ENCODE peak calls at places on chromosomes 16 and 17, in seven cellular contexts. A, R, Q, D, W, U and H are unnamed samples.

GRCh38 chr17:7313028-7313889 is 1.9 kb downstream of the GPS2 start:
- DNase-seq in A (no peak), R (no peak), Q (no peak), D (peak), W (no peak), U (peak), H (no peak)

GRCh38 chr17:65588194-65588808 is 26.9 kb upstream of the AXIN2 start:
- DNase-seq in A (peak), R (no peak), Q (peak), D (no peak), W (no peak), U (no peak), H (no peak)

GRCh38 chr16:27317320-27317719 is 3.5 kb downstream of the IL4R start:
- DNase-seq in A (no peak), R (peak), Q (no peak), D (no peak), W (no peak), U (no peak), H (no peak)

GRCh38 chr16:15606521-15607220 is 36.3 kb downstream of the MARF1 start:
- DNase-seq in A (no peak), R (no peak), Q (no peak), D (no peak), W (no peak), U (no peak), H (no peak)

GRCh38 chr16:88631384-88631783 is 7.0 kb upstream of the IL17C start:
- DNase-seq in A (no peak), R (no peak), Q (peak), D (no peak), W (no peak), U (no peak), H (no peak)

GRCh38 chr17:63621229-63621683 is 961 bp upstream of the MAP3K3 start:
- DNase-seq in A (no peak), R (no peak), Q (no peak), D (no peak), W (no peak), U (no peak), H (no peak)

GRCh38 chr17:69651921-69652320 is 237.4 kb downstream of the MAP2K6 start:
- DNase-seq in A (no peak), R (no peak), Q (no peak), D (no peak), W (no peak), U (peak), H (no peak)

GRCh38 chr16:22123759-22124490 is 31.6 kb downstream of the VWA3A start:
- DNase-seq in A (no peak), R (no peak), Q (no peak), D (no peak), W (no peak), U (no peak), H (no peak)

GRCh38 chr17:39001703-39002637 is 34.8 kb upstream of the FBXO47 start:
- DNase-seq in A (no peak), R (no peak), Q (peak), D (peak), W (no peak), U (peak), H (peak)

GRCh38 chr16:31880322-31880979 is 6.8 kb downstream of the ZNF267 start:
- DNase-seq in A (no peak), R (peak), Q (no peak), D (peak), W (peak), U (peak), H (peak)

GRCh38 chr16:17780181-17780580 is 309.4 kb upstream of the XYLT1 start:
- DNase-seq in A (no peak), R (no peak), Q (no peak), D (peak), W (no peak), U (no peak), H (no peak)

GRCh38 chr17:4161560-4162221 is 18.7 kb downstream of the CYB5D2 start:
- DNase-seq in A (no peak), R (no peak), Q (no peak), D (no peak), W (no peak), U (peak), H (peak)

GRCh38 chr16:71727545-71728324 is 3.2 kb upstream of the PHLPP2 start:
- DNase-seq in A (no peak), R (no peak), Q (no peak), D (no peak), W (no peak), U (peak), H (no peak)

GRCh38 chr17:76091526-76092285 is 11.9 kb downstream of the EXOC7 start:
- DNase-seq in A (no peak), R (no peak), Q (no peak), D (no peak), W (no peak), U (no peak), H (no peak)

GRCh38 chr17:79033741-79034501 is 10.0 kb downstream of the C1QTNF1 start:
- DNase-seq in A (peak), R (no peak), Q (peak), D (no peak), W (no peak), U (no peak), H (no peak)

GRCh38 chr16:25126820-25127232 is 15.3 kb downstream of the LCMT1 start:
- DNase-seq in A (no peak), R (peak), Q (no peak), D (peak), W (no peak), U (peak), H (peak)

GRCh38 chr17:74389094-74389753 is 21.9 kb downstream of the GPR142 start:
- DNase-seq in A (no peak), R (no peak), Q (no peak), D (no peak), W (no peak), U (no peak), H (no peak)

GRCh38 chr16:12095275-12096161 is 119.0 kb downstream of the SNX29 start:
- DNase-seq in A (peak), R (peak), Q (peak), D (peak), W (peak), U (peak), H (peak)

GRCh38 chr17:70158180-70158579 is 11.2 kb upstream of the KCNJ2 start:
- DNase-seq in A (no peak), R (no peak), Q (no peak), D (no peak), W (no peak), U (no peak), H (no peak)

GRCh38 chr17:64969046-64969501 is 49.8 kb upstream of the LRRC37A3 start:
- DNase-seq in A (no peak), R (no peak), Q (no peak), D (no peak), W (no peak), U (peak), H (no peak)